ENCODE peak calls at places on chromosomes 1 and 21, in ten cellular contexts. One of them, this sample, is unnamed.

GRCh38 chr1:211267204-211267857 is 8.2 kb downstream of the RCOR3 start:
- DNase-seq in esophagus squamous epithelium: no peak
- DNase-seq in AG04450: no peak
- DNase-seq in breast epithelium: no peak
- DNase-seq in dorsolateral prefrontal cortex: no peak
- DNase-seq in adrenal gland: no peak
- DNase-seq in thyroid gland: no peak
- DNase-seq in body of pancreas: no peak
- DNase-seq in MM.1S: no peak
- DNase-seq in neural progenitor cell: no peak
- DNase-seq in this sample: no peak

GRCh38 chr1:245969274-245969673 is 537.8 kb downstream of the SMYD3 start:
- DNase-seq in esophagus squamous epithelium: no peak
- DNase-seq in AG04450: peak
- DNase-seq in breast epithelium: no peak
- DNase-seq in dorsolateral prefrontal cortex: no peak
- DNase-seq in adrenal gland: peak
- DNase-seq in thyroid gland: no peak
- DNase-seq in body of pancreas: no peak
- DNase-seq in MM.1S: no peak
- DNase-seq in neural progenitor cell: no peak
- DNase-seq in this sample: no peak

GRCh38 chr1:28437924-28438699 is 67.7 kb upstream of the RCC1 start:
- DNase-seq in esophagus squamous epithelium: peak
- DNase-seq in AG04450: peak
- DNase-seq in breast epithelium: peak
- DNase-seq in dorsolateral prefrontal cortex: peak
- DNase-seq in adrenal gland: peak
- DNase-seq in thyroid gland: peak
- DNase-seq in body of pancreas: peak
- DNase-seq in MM.1S: peak
- DNase-seq in neural progenitor cell: peak
- DNase-seq in this sample: peak

GRCh38 chr21:41730399-41730798 is 36.5 kb downstream of the RIPK4 start:
- DNase-seq in esophagus squamous epithelium: no peak
- DNase-seq in AG04450: no peak
- DNase-seq in breast epithelium: no peak
- DNase-seq in dorsolateral prefrontal cortex: no peak
- DNase-seq in adrenal gland: no peak
- DNase-seq in thyroid gland: no peak
- DNase-seq in body of pancreas: no peak
- DNase-seq in MM.1S: no peak
- DNase-seq in neural progenitor cell: no peak
- DNase-seq in this sample: no peak

GRCh38 chr1:234925440-234926251 is 203.0 kb downstream of the TOMM20 start:
- DNase-seq in esophagus squamous epithelium: no peak
- DNase-seq in AG04450: peak
- DNase-seq in breast epithelium: peak
- DNase-seq in dorsolateral prefrontal cortex: no peak
- DNase-seq in adrenal gland: peak
- DNase-seq in thyroid gland: peak
- DNase-seq in body of pancreas: no peak
- DNase-seq in MM.1S: peak
- DNase-seq in neural progenitor cell: no peak
- DNase-seq in this sample: no peak

GRCh38 chr1:74467786-74468377 is 44.5 kb downstream of the LRRC53 start:
- DNase-seq in esophagus squamous epithelium: no peak
- DNase-seq in AG04450: no peak
- DNase-seq in breast epithelium: no peak
- DNase-seq in dorsolateral prefrontal cortex: no peak
- DNase-seq in adrenal gland: no peak
- DNase-seq in thyroid gland: no peak
- DNase-seq in body of pancreas: no peak
- DNase-seq in MM.1S: no peak
- DNase-seq in neural progenitor cell: no peak
- DNase-seq in this sample: no peak

GRCh38 chr1:156803086-156803851 is 13.4 kb downstream of the SH2D2A start:
- DNase-seq in esophagus squamous epithelium: no peak
- DNase-seq in AG04450: no peak
- DNase-seq in breast epithelium: no peak
- DNase-seq in dorsolateral prefrontal cortex: no peak
- DNase-seq in adrenal gland: no peak
- DNase-seq in thyroid gland: peak
- DNase-seq in body of pancreas: no peak
- DNase-seq in MM.1S: no peak
- DNase-seq in neural progenitor cell: no peak
- DNase-seq in this sample: no peak

GRCh38 chr21:15741510-15741909 is 11.7 kb downstream of the USP25 start:
- DNase-seq in esophagus squamous epithelium: no peak
- DNase-seq in AG04450: no peak
- DNase-seq in breast epithelium: no peak
- DNase-seq in dorsolateral prefrontal cortex: no peak
- DNase-seq in adrenal gland: no peak
- DNase-seq in thyroid gland: no peak
- DNase-seq in body of pancreas: no peak
- DNase-seq in MM.1S: no peak
- DNase-seq in neural progenitor cell: no peak
- DNase-seq in this sample: no peak

GRCh38 chr1:231753313-231753712 is 126.7 kb downstream of the DISC1 start:
- DNase-seq in esophagus squamous epithelium: no peak
- DNase-seq in AG04450: no peak
- DNase-seq in breast epithelium: no peak
- DNase-seq in dorsolateral prefrontal cortex: no peak
- DNase-seq in adrenal gland: no peak
- DNase-seq in thyroid gland: no peak
- DNase-seq in body of pancreas: no peak
- DNase-seq in MM.1S: no peak
- DNase-seq in neural progenitor cell: no peak
- DNase-seq in this sample: no peak

GRCh38 chr1:162500805-162501204 is 3.2 kb downstream of the UHMK1 start:
- DNase-seq in esophagus squamous epithelium: no peak
- DNase-seq in AG04450: no peak
- DNase-seq in breast epithelium: no peak
- DNase-seq in dorsolateral prefrontal cortex: no peak
- DNase-seq in adrenal gland: no peak
- DNase-seq in thyroid gland: no peak
- DNase-seq in body of pancreas: no peak
- DNase-seq in MM.1S: no peak
- DNase-seq in neural progenitor cell: no peak
- DNase-seq in this sample: no peak

GRCh38 chr1:162502077-162502476 is 4.5 kb downstream of the UHMK1 start:
- DNase-seq in esophagus squamous epithelium: no peak
- DNase-seq in AG04450: no peak
- DNase-seq in breast epithelium: no peak
- DNase-seq in dorsolateral prefrontal cortex: no peak
- DNase-seq in adrenal gland: no peak
- DNase-seq in thyroid gland: no peak
- DNase-seq in body of pancreas: no peak
- DNase-seq in MM.1S: no peak
- DNase-seq in neural progenitor cell: no peak
- DNase-seq in this sample: no peak

GRCh38 chr1:162497723-162498441 is at the start of gene UHMK1:
- DNase-seq in esophagus squamous epithelium: peak
- DNase-seq in AG04450: peak
- DNase-seq in breast epithelium: peak
- DNase-seq in dorsolateral prefrontal cortex: peak
- DNase-seq in adrenal gland: peak
- DNase-seq in thyroid gland: peak
- DNase-seq in body of pancreas: peak
- DNase-seq in MM.1S: peak
- DNase-seq in neural progenitor cell: peak
- DNase-seq in this sample: peak

GRCh38 chr1:162498442-162498785 is 796 bp downstream of the UHMK1 start:
- DNase-seq in esophagus squamous epithelium: no peak
- DNase-seq in AG04450: no peak
- DNase-seq in breast epithelium: no peak
- DNase-seq in dorsolateral prefrontal cortex: no peak
- DNase-seq in adrenal gland: no peak
- DNase-seq in thyroid gland: no peak
- DNase-seq in body of pancreas: no peak
- DNase-seq in MM.1S: no peak
- DNase-seq in neural progenitor cell: no peak
- DNase-seq in this sample: no peak

GRCh38 chr1:162502928-162503327 is 5.3 kb downstream of the UHMK1 start:
- DNase-seq in esophagus squamous epithelium: no peak
- DNase-seq in AG04450: peak
- DNase-seq in breast epithelium: no peak
- DNase-seq in dorsolateral prefrontal cortex: no peak
- DNase-seq in adrenal gland: no peak
- DNase-seq in thyroid gland: no peak
- DNase-seq in body of pancreas: no peak
- DNase-seq in MM.1S: no peak
- DNase-seq in neural progenitor cell: no peak
- DNase-seq in this sample: no peak
- H3K4me3 ChIP-seq in esophagus squamous epithelium: no peak
- H3K4me3 ChIP-seq in AG04450: no peak
- H3K4me3 ChIP-seq in breast epithelium: no peak
- H3K4me3 ChIP-seq in dorsolateral prefrontal cortex: no peak
- H3K4me3 ChIP-seq in adrenal gland: no peak
- H3K4me3 ChIP-seq in thyroid gland: no peak
- H3K4me3 ChIP-seq in body of pancreas: no peak
- H3K4me3 ChIP-seq in MM.1S: no peak
- H3K4me3 ChIP-seq in neural progenitor cell: no peak
- H3K4me3 ChIP-seq in this sample: no peak

GRCh38 chr1:23779826-23780371 is 1.7 kb downstream of the PITHD1 start:
- DNase-seq in esophagus squamous epithelium: no peak
- DNase-seq in AG04450: no peak
- DNase-seq in breast epithelium: no peak
- DNase-seq in dorsolateral prefrontal cortex: no peak
- DNase-seq in adrenal gland: no peak
- DNase-seq in thyroid gland: no peak
- DNase-seq in body of pancreas: no peak
- DNase-seq in MM.1S: no peak
- DNase-seq in neural progenitor cell: no peak
- DNase-seq in this sample: no peak
- H3K27ac ChIP-seq in esophagus squamous epithelium: no peak
- H3K27ac ChIP-seq in AG04450: peak
- H3K27ac ChIP-seq in breast epithelium: no peak
- H3K27ac ChIP-seq in dorsolateral prefrontal cortex: no peak
- H3K27ac ChIP-seq in adrenal gland: no peak
- H3K27ac ChIP-seq in thyroid gland: no peak
- H3K27ac ChIP-seq in body of pancreas: no peak
- H3K27ac ChIP-seq in MM.1S: no peak
- H3K27ac ChIP-seq in neural progenitor cell: no peak
- H3K27ac ChIP-seq in this sample: no peak

GRCh38 chr21:34630536-34631143 is 15.7 kb upstream of the RCAN1 start:
- DNase-seq in esophagus squamous epithelium: no peak
- DNase-seq in AG04450: no peak
- DNase-seq in breast epithelium: no peak
- DNase-seq in dorsolateral prefrontal cortex: peak
- DNase-seq in adrenal gland: peak
- DNase-seq in thyroid gland: no peak
- DNase-seq in body of pancreas: peak
- DNase-seq in MM.1S: peak
- DNase-seq in neural progenitor cell: peak
- DNase-seq in this sample: no peak

GRCh38 chr21:34632498-34632897 is 17.6 kb upstream of the RCAN1 start:
- DNase-seq in esophagus squamous epithelium: no peak
- DNase-seq in AG04450: no peak
- DNase-seq in breast epithelium: no peak
- DNase-seq in dorsolateral prefrontal cortex: no peak
- DNase-seq in adrenal gland: no peak
- DNase-seq in thyroid gland: no peak
- DNase-seq in body of pancreas: no peak
- DNase-seq in MM.1S: no peak
- DNase-seq in neural progenitor cell: no peak
- DNase-seq in this sample: no peak

GRCh38 chr21:34636961-34637360 is 22.0 kb upstream of the RCAN1 start:
- DNase-seq in esophagus squamous epithelium: no peak
- DNase-seq in AG04450: no peak
- DNase-seq in breast epithelium: no peak
- DNase-seq in dorsolateral prefrontal cortex: no peak
- DNase-seq in adrenal gland: no peak
- DNase-seq in thyroid gland: no peak
- DNase-seq in body of pancreas: no peak
- DNase-seq in MM.1S: no peak
- DNase-seq in neural progenitor cell: no peak
- DNase-seq in this sample: no peak

GRCh38 chr21:34639250-34639649 is 24.3 kb upstream of the RCAN1 start:
- DNase-seq in esophagus squamous epithelium: no peak
- DNase-seq in AG04450: no peak
- DNase-seq in breast epithelium: no peak
- DNase-seq in dorsolateral prefrontal cortex: no peak
- DNase-seq in adrenal gland: no peak
- DNase-seq in thyroid gland: no peak
- DNase-seq in body of pancreas: no peak
- DNase-seq in MM.1S: no peak
- DNase-seq in neural progenitor cell: no peak
- DNase-seq in this sample: no peak

GRCh38 chr21:34635307-34635706 is 20.4 kb upstream of the RCAN1 start:
- DNase-seq in esophagus squamous epithelium: no peak
- DNase-seq in AG04450: no peak
- DNase-seq in breast epithelium: no peak
- DNase-seq in dorsolateral prefrontal cortex: no peak
- DNase-seq in adrenal gland: no peak
- DNase-seq in thyroid gland: no peak
- DNase-seq in body of pancreas: no peak
- DNase-seq in MM.1S: no peak
- DNase-seq in neural progenitor cell: peak
- DNase-seq in this sample: no peak
- TF ChIP-seq CTCF in esophagus squamous epithelium: no peak
- TF ChIP-seq CTCF in AG04450: peak
- TF ChIP-seq CTCF in breast epithelium: no peak
- TF ChIP-seq CTCF in dorsolateral prefrontal cortex: peak
- TF ChIP-seq CTCF in adrenal gland: no peak
- TF ChIP-seq CTCF in thyroid gland: no peak
- TF ChIP-seq CTCF in body of pancreas: no peak
- TF ChIP-seq CTCF in MM.1S: peak
- TF ChIP-seq CTCF in neural progenitor cell: peak
- TF ChIP-seq CTCF in this sample: no peak

GRCh38 chr1:38558055-38558454 is 301.5 kb downstream of the RRAGC start:
- DNase-seq in esophagus squamous epithelium: no peak
- DNase-seq in AG04450: no peak
- DNase-seq in breast epithelium: no peak
- DNase-seq in dorsolateral prefrontal cortex: no peak
- DNase-seq in adrenal gland: no peak
- DNase-seq in thyroid gland: no peak
- DNase-seq in body of pancreas: no peak
- DNase-seq in MM.1S: no peak
- DNase-seq in neural progenitor cell: peak
- DNase-seq in this sample: no peak
- H3K4me3 ChIP-seq in esophagus squamous epithelium: no peak
- H3K4me3 ChIP-seq in AG04450: no peak
- H3K4me3 ChIP-seq in breast epithelium: no peak
- H3K4me3 ChIP-seq in dorsolateral prefrontal cortex: no peak
- H3K4me3 ChIP-seq in adrenal gland: no peak
- H3K4me3 ChIP-seq in thyroid gland: no peak
- H3K4me3 ChIP-seq in body of pancreas: no peak
- H3K4me3 ChIP-seq in MM.1S: no peak
- H3K4me3 ChIP-seq in neural progenitor cell: peak
- H3K4me3 ChIP-seq in this sample: no peak

DNA sequence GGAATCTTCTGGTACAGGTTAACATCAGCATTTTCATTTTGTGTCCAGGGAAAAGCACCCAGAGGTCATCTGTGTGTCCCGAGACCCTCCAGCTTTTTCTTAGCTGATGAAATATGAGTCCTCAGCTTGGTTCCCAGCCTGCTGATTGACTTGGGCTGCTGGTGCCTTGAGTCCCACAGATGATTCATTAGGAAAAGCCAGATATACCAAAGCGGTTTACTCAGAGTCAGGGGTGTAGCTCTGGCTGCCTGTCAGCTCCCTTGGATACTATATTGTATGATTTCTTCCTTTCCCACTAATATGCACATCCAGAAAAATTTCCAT is 43.7 kb upstream of the MAB21L3 start:
- DNase-seq in esophagus squamous epithelium: no peak
- DNase-seq in AG04450: no peak
- DNase-seq in breast epithelium: no peak
- DNase-seq in dorsolateral prefrontal cortex: no peak
- DNase-seq in adrenal gland: no peak
- DNase-seq in thyroid gland: no peak
- DNase-seq in body of pancreas: no peak
- DNase-seq in MM.1S: no peak
- DNase-seq in neural progenitor cell: no peak
- DNase-seq in this sample: no peak
- H3K27ac ChIP-seq in esophagus squamous epithelium: peak
- H3K27ac ChIP-seq in AG04450: peak
- H3K27ac ChIP-seq in breast epithelium: peak
- H3K27ac ChIP-seq in dorsolateral prefrontal cortex: no peak
- H3K27ac ChIP-seq in adrenal gland: no peak
- H3K27ac ChIP-seq in thyroid gland: no peak
- H3K27ac ChIP-seq in body of pancreas: no peak
- H3K27ac ChIP-seq in MM.1S: no peak
- H3K27ac ChIP-seq in neural progenitor cell: no peak
- H3K27ac ChIP-seq in this sample: peak